ENCODE peak calls at places on chromosomes 16 and 17, in four cellular contexts. F is HCT116, W is K562, M is HepG2. S is an unnamed sample.

GRCh38 chr17:13306310-13306962 is 288.6 kb upstream of the ELAC2 start:
- DNase-seq in F (peak), W (peak), M (peak), S (peak)

GRCh38 chr16:8885674-8886592 is 3.8 kb downstream of the LITAFD start:
- DNase-seq in F (no peak), W (no peak), M (peak), S (no peak)

GRCh38 chr17:35666967-35667552 is 64.4 kb upstream of the RASL10B start:
- DNase-seq in F (no peak), W (no peak), M (peak), S (no peak)

GRCh38 chr17:2707721-2708584 is 3.6 kb downstream of the CLUH start:
- DNase-seq in F (no peak), W (peak), M (peak), S (no peak)

GRCh38 chr17:82531431-82531881 is 11.9 kb downstream of the FOXK2 start:
- DNase-seq in F (no peak), W (no peak), M (no peak), S (peak)

GRCh38 chr17:75771334-75772281 is 6.6 kb upstream of the GALK1 start:
- DNase-seq in F (no peak), W (no peak), M (peak), S (no peak)

GRCh38 chr17:44424828-44425463 is 35.5 kb upstream of the ITGA2B start:
- DNase-seq in F (no peak), W (no peak), M (no peak), S (no peak)

GRCh38 chr17:73365203-73365933 is 53.6 kb upstream of the CDC42EP4 start:
- DNase-seq in F (no peak), W (no peak), M (no peak), S (no peak)

GRCh38 chr16:1710811-1711507 is 5.0 kb downstream of the MAPK8IP3 start:
- DNase-seq in F (no peak), W (no peak), M (peak), S (no peak)

GRCh38 chr17:82863941-82864720 is 24.3 kb upstream of the ZNF750 start:
- DNase-seq in F (peak), W (peak), M (no peak), S (no peak)

GRCh38 chr17:21354796-21355385 is 21.3 kb upstream of the KCNJ12 start:
- DNase-seq in F (no peak), W (no peak), M (no peak), S (no peak)

GRCh38 chr17:5509482-5509881 is 23.1 kb downstream of the MIS12 start:
- DNase-seq in F (no peak), W (no peak), M (no peak), S (no peak)

GRCh38 chr17:21125862-21126261 is 902 bp upstream of the DHRS7B start:
- DNase-seq in F (no peak), W (no peak), M (no peak), S (no peak)

GRCh38 chr17:2695243-2695960 is 16.2 kb downstream of the CLUH start:
- DNase-seq in F (no peak), W (no peak), M (no peak), S (no peak)

GRCh38 chr17:80755650-80756405 is 211.2 kb downstream of the RPTOR start:
- DNase-seq in F (no peak), W (peak), M (no peak), S (no peak)

GRCh38 chr17:78524870-78525510 is 52.2 kb downstream of the DNAH17 start:
- DNase-seq in F (no peak), W (no peak), M (no peak), S (no peak)

GRCh38 chr16:17463335-17463734 is 7.4 kb downstream of the XYLT1 start:
- DNase-seq in F (no peak), W (no peak), M (no peak), S (no peak)

DNA sequence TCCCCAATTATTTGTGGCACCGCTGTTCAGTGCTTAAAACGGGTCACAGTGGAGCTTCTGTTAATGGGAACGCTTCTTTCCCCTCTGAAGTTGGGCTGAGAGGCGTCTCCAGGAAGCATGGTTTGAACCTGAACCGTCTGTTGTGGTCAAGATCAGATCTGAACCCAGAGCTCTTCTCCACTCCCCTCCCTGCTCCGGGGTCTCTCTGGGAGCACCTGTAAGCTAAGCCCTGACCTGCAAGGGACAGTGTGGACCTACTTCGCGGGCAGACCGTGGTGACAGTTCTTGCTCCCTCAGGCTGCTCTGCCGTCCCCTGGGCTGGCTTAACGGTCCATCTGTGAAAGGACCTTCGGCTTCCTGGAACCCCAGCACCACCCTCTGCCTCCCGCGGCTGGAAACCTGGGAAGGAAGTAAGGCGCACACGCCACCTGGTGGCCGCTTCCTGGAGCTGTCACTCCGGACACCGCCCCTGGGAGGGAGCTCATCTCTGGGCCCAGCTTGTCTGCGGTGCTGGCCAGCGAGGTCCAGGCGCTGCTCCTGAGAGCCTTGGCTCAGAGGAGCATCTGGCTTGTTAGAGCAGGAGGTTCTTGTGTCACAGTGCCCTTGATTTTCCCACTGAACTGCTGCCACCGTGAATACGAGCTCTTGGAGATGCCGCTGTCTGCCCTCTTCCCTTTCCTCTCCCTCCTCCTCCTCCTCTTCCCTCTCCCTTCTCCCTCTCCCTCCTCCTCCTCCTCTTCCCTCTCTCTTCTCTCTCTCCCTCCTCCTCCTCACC is 518.5 kb upstream of the EEF2KMT start:
- DNase-seq in F (peak), W (peak), M (peak), S (no peak)
- TF ChIP-seq TCF7L2 in F (no peak), W (no peak), M (no peak), S (no peak)

DNA sequence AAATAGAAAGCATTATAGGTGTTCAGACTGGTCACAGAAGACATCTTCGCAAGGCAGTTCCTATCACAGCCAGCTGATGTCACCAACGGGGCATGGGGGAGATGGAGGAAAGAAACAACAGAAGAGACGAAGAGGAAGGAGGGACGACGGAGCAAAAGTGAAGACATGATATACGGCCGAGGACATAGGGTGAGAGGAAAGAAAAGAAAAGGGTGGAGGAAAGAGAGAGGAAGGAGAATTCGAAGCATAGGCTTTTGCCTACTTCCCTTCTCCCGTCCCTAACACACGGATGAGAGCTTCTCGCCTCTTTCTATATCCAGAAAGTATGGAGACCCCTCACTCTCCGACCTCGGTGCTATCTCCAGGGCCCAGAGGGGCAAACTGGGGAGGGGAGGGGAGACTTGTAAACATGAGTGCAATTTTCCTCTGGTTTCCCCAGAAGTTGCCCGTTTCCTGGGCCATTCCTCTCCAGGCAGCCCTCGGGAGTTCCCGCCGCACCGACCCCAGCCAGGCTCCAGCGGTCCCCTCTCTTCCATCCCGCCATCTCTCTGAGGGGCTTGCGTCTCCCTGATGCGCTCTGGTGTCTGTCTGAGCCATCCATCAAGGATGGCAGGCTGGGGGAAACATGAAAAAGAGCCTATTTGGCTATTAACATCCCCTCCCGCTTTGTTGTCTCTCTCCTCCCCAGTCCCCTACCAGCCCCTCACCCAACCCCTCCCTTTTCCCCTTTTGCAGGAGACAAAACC is 26.0 kb downstream of the COPZ2 start:
- DNase-seq in F (peak), W (peak), M (peak), S (peak)
- TF ChIP-seq TCF7L2 in F (no peak), W (no peak), M (no peak), S (no peak)

GRCh38 chr17:68580236-68580903 is 20.8 kb downstream of the FAM20A start:
- DNase-seq in F (no peak), W (no peak), M (peak), S (no peak)
- TF ChIP-seq TCF7L2 in F (no peak), W (no peak), M (no peak), S (no peak)

DNA sequence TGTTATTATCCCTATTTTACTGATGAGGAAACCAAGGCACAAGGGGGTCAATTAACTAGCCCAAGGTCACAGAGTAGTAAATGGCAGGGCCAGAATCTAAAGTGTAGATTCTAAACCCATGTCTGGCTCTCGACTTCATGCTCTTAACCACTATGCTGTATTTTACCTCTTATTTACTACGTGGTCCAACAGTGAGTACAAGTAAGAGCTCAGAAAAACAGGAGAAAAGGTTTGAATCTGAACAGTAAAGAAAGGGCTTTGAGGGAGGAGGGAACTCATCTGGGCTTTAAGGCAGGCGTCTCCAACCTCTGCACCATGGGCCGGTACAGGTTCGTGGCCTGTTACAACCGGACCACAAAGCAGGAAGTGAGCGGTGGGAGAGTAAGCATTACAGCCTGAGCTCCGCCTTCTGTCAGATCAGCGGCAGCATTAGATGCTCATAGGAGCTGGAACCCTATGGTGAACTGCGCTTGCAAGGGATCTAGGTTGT is 62.9 kb downstream of the SMURF2 start:
- DNase-seq in F (no peak), W (peak), M (no peak), S (no peak)
- TF ChIP-seq TCF7L2 in F (no peak), W (no peak), M (no peak), S (no peak)

GRCh38 chr16:12420661-12421209 is 383.0 kb downstream of the CPPED1 start:
- DNase-seq in F (peak), W (peak), M (no peak), S (no peak)
- TF ChIP-seq TCF7L2 in F (no peak), W (no peak), M (no peak), S (no peak)

GRCh38 chr16:4536391-4537106 is 2.0 kb downstream of the CDIP1 start:
- DNase-seq in F (no peak), W (no peak), M (no peak), S (no peak)

GRCh38 chr16:4539716-4540284 is 1.2 kb upstream of the CDIP1 start:
- DNase-seq in F (no peak), W (no peak), M (no peak), S (no peak)

GRCh38 chr16:4537376-4538066 is 1.1 kb downstream of the CDIP1 start:
- DNase-seq in F (no peak), W (no peak), M (no peak), S (no peak)

GRCh38 chr16:4538386-4539235 is at the start of gene CDIP1:
- DNase-seq in F (peak), W (peak), M (peak), S (peak)

DNA sequence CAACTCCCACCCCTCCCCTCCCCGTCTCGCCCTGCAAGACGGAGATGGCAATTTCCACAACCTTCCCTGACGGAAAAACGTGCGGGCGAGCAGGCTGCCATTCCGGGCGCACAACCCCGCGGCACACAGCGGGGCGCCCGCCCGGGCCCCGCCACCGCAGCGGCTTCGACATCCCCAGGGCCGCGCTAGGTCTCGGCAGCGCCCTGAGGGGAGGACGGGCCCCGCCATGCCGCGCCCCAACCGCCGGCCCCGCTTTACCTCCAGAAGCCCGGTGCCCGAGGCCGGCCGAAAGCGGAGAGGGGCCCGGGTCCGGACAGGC is 547 bp downstream of the CDIP1 start:
- DNase-seq in F (no peak), W (no peak), M (no peak), S (no peak)
- TF ChIP-seq TCF7L2 in F (no peak), W (no peak), M (no peak), S (no peak)